ENCODE peak calls at places on chromosome 19, in eight cellular contexts. A is left kidney; Z is stimulated activated CD4-positive, alpha-beta T cell treated with anti-CD3 and anti-CD28 coated beads, TNF-alpha, amount 100 ng/mL, for 48 hours; P is ELR; L is Calu3; W is pons; J is activated naive CD4-positive, alpha-beta T cell treated with anti-CD3 and anti-CD28 coated beads for 36 hours; H is left lung. S is an unnamed sample.

GRCh38 chr19:16463991-16464575 is 7.7 kb downstream of the EPS15L1 start:
- DNase-seq in A (peak; percentile 56), Z (no peak), P (peak; percentile 32), L (no peak), W (no peak), J (no peak), H (no peak), S (no peak)

GRCh38 chr19:1991516-1991915 is 24.0 kb downstream of the BTBD2 start:
- DNase-seq in A (no peak), Z (no peak), P (no peak), L (no peak), W (no peak), J (no peak), H (no peak), S (no peak)

GRCh38 chr19:42277821-42278809 is 9.1 kb downstream of the CIC start:
- DNase-seq in A (peak; percentile 22), Z (no peak), P (peak; percentile 46), L (no peak), W (no peak), J (no peak), H (no peak), S (no peak)

GRCh38 chr19:39518975-39519374 is 4.0 kb downstream of the SELENOV start:
- DNase-seq in A (peak; percentile 55), Z (no peak), P (no peak), L (no peak), W (no peak), J (no peak), H (no peak), S (no peak)

GRCh38 chr19:3849092-3849491 is 19.7 kb downstream of the ZFR2 start:
- DNase-seq in A (peak; percentile 77), Z (no peak), P (peak; percentile 67), L (peak; percentile 78), W (no peak), J (peak; percentile 61), H (no peak), S (peak; percentile 72)

GRCh38 chr19:42290523-42291436 is 11.2 kb upstream of the PRR19 start:
- DNase-seq in A (peak; percentile 29), Z (no peak), P (peak; percentile 67), L (peak; percentile 83), W (no peak), J (peak; percentile 40), H (peak; percentile 79), S (peak; percentile 77)

GRCh38 chr19:16075430-16076153 is 703 bp upstream of the TPM4 start:
- DNase-seq in A (no peak), Z (no peak), P (no peak), L (no peak), W (no peak), J (peak; percentile 20), H (no peak), S (peak; percentile 31)

GRCh38 chr19:8697671-8698432 is 743 bp downstream of the ACTL9 start:
- DNase-seq in A (peak; percentile 22), Z (no peak), P (no peak), L (no peak), W (no peak), J (no peak), H (peak; percentile 76), S (peak; percentile 41)

GRCh38 chr19:35608250-35608649 is 4.3 kb upstream of the HAUS5 start:
- DNase-seq in A (no peak), Z (no peak), P (peak; percentile 24), L (no peak), W (no peak), J (no peak), H (no peak), S (peak; percentile 22)

GRCh38 chr19:32017341-32017948 is 328.0 kb upstream of the ZNF507 start:
- DNase-seq in A (peak; percentile 44), Z (no peak), P (no peak), L (no peak), W (no peak), J (no peak), H (no peak), S (no peak)

GRCh38 chr19:5804516-5805464 is at the start of gene NRTN:
- DNase-seq in A (peak; percentile 70), Z (no peak), P (no peak), L (peak; percentile 47), W (no peak), J (peak; percentile 58), H (peak; percentile 78), S (peak; percentile 58)

GRCh38 chr19:7815325-7815724 is 14.7 kb upstream of the EVI5L start:
- DNase-seq in A (no peak), Z (no peak), P (no peak), L (no peak), W (no peak), J (no peak), H (no peak), S (peak; percentile 47)

GRCh38 chr19:43432866-43433673 is 18.4 kb downstream of the TEX101 start:
- DNase-seq in A (peak; percentile 76), Z (peak; percentile 43), P (peak; percentile 72), L (peak; percentile 86), W (peak; percentile 5), J (peak; percentile 77), H (no peak), S (peak; percentile 69)

GRCh38 chr19:49534632-49535385 is 7.0 kb downstream of the RCN3 start:
- DNase-seq in A (no peak), Z (no peak), P (no peak), L (no peak), W (no peak), J (no peak), H (no peak), S (peak; percentile 32)

GRCh38 chr19:58559275-58560006 is 1.0 kb upstream of the UBE2M start:
- DNase-seq in A (peak; percentile 98), Z (peak; percentile 62), P (peak; percentile 89), L (peak; percentile 92), W (peak; percentile 90), J (peak; percentile 87), H (peak; percentile 95), S (peak; percentile 85)

GRCh38 chr19:28855216-28855615 is 357.7 kb downstream of the UQCRFS1 start:
- DNase-seq in A (no peak), Z (no peak), P (no peak), L (no peak), W (no peak), J (no peak), H (no peak), S (no peak)

GRCh38 chr19:29539131-29539530 is 13.3 kb downstream of the VSTM2B start:
- DNase-seq in A (no peak), Z (no peak), P (no peak), L (no peak), W (no peak), J (no peak), H (no peak), S (no peak)

GRCh38 chr19:46659151-46660007 is 1.6 kb downstream of the DACT3 start:
- DNase-seq in A (peak; percentile 90), Z (no peak), P (peak; percentile 36), L (no peak), W (peak; percentile 42), J (peak; percentile 29), H (peak; percentile 81), S (peak; percentile 27)

GRCh38 chr19:2770055-2771013 is 12.7 kb downstream of the SGTA start:
- DNase-seq in A (peak; percentile 50), Z (no peak), P (no peak), L (no peak), W (peak; percentile 83), J (no peak), H (no peak), S (no peak)

GRCh38 chr19:38134538-38135149 is 89.4 kb downstream of the DPF1 start:
- DNase-seq in A (peak; percentile 75), Z (peak; percentile 12), P (peak; percentile 63), L (peak; percentile 44), W (no peak), J (peak; percentile 54), H (no peak), S (peak; percentile 59)

GRCh38 chr19:8340341-8341096 is 2.5 kb downstream of the KANK3 start:
- DNase-seq in A (peak; percentile 64), Z (no peak), P (no peak), L (no peak), W (no peak), J (no peak), H (no peak), S (no peak)

GRCh38 chr19:16064209-16064889 is 11.9 kb upstream of the TPM4 start:
- DNase-seq in A (no peak), Z (no peak), P (no peak), L (no peak), W (no peak), J (no peak), H (no peak), S (no peak)

GRCh38 chr19:35029737-35030256 is 473 bp upstream of the SCN1B start:
- DNase-seq in A (peak; percentile 31), Z (no peak), P (no peak), L (no peak), W (no peak), J (no peak), H (no peak), S (no peak)

GRCh38 chr19:47157455-47158321 is 27.1 kb downstream of the SAE1 start:
- DNase-seq in A (peak; percentile 40), Z (no peak), P (peak; percentile 61), L (no peak), W (peak; percentile 17), J (peak; percentile 69), H (no peak), S (peak; percentile 60)

GRCh38 chr19:50878851-50879250 is 5.6 kb downstream of the KLK2 start:
- DNase-seq in A (no peak), Z (no peak), P (no peak), L (no peak), W (no peak), J (no peak), H (no peak), S (no peak)

GRCh38 chr19:32911467-32911866 is 41.9 kb upstream of the SLC7A9 start:
- DNase-seq in A (no peak), Z (no peak), P (no peak), L (no peak), W (no peak), J (no peak), H (no peak), S (no peak)

GRCh38 chr19:41328818-41329220 is 18.8 kb downstream of the CCDC97 start:
- DNase-seq in A (no peak), Z (no peak), P (no peak), L (no peak), W (peak; percentile 84), J (no peak), H (no peak), S (no peak)

GRCh38 chr19:6272913-6273600 is 6.7 kb downstream of the MLLT1 start:
- DNase-seq in A (no peak), Z (no peak), P (no peak), L (no peak), W (no peak), J (no peak), H (no peak), S (no peak)

GRCh38 chr19:1177322-1178114 is 3.5 kb upstream of the SBNO2 start:
- DNase-seq in A (no peak), Z (no peak), P (peak; percentile 99), L (peak; percentile 70), W (no peak), J (no peak), H (peak; percentile 82), S (no peak)

GRCh38 chr19:1856698-1857603 is 6.4 kb downstream of the KLF16 start:
- DNase-seq in A (peak; percentile 74), Z (no peak), P (peak; percentile 96), L (peak; percentile 88), W (no peak), J (peak; percentile 55), H (peak; percentile 96), S (peak; percentile 72)

GRCh38 chr19:4343845-4344713 is 717 bp downstream of the MPND start:
- DNase-seq in A (no peak), Z (no peak), P (no peak), L (no peak), W (no peak), J (no peak), H (peak; percentile 46), S (peak; percentile 33)

GRCh38 chr19:17951151-17952040 is 15.5 kb upstream of the KCNN1 start:
- DNase-seq in A (peak; percentile 75), Z (no peak), P (no peak), L (no peak), W (no peak), J (no peak), H (no peak), S (peak; percentile 20)

GRCh38 chr19:45103625-45104319 is 10.8 kb downstream of the PPP1R37 start:
- DNase-seq in A (peak; percentile 93), Z (no peak), P (no peak), L (no peak), W (no peak), J (no peak), H (no peak), S (no peak)

GRCh38 chr19:40460185-40460584 is 5.4 kb downstream of the BLVRB start:
- DNase-seq in A (no peak), Z (no peak), P (no peak), L (no peak), W (no peak), J (no peak), H (no peak), S (no peak)